ENCODE peak calls at places on chromosomes 5 and 9, in seven cellular contexts. Z is smooth muscle cell of the brain vasculature; S is Kasumi-1; D is left lung; R is ACHN; L is RWPE1; E is effector memory CD4-positive, alpha-beta T cell. Q is an unnamed sample.
A peak's percentile ranks its signal among the peaks of the same experiment; 100 is the strongest.

GRCh38 chr5:99815-100214 is 7.8 kb downstream of the PLEKHG4B start:
- DNase-seq in R (no peak), D (no peak), L (no peak), S (no peak), Z (no peak), E (no peak), Q (no peak)

GRCh38 chr5:147690595-147690994 is 91.9 kb downstream of the JAKMIP2 start:
- DNase-seq in D (no peak), Z (no peak), E (no peak), R (no peak), L (peak; percentile 29), S (no peak), Q (no peak)

GRCh38 chr9:109652112-109652511 is 127.9 kb upstream of the PALM2AKAP2 start:
- DNase-seq in S (no peak), Z (no peak), L (peak; percentile 46), D (no peak), E (no peak), R (no peak), Q (no peak)

GRCh38 chr9:85182381-85182780 is 512.9 kb downstream of the NTRK2 start:
- DNase-seq in E (no peak), D (no peak), Z (no peak), S (no peak), L (peak; percentile 20), R (no peak), Q (no peak)

GRCh38 chr9:110076894-110077725 is 130.8 kb downstream of the C9orf152 start:
- DNase-seq in L (peak; percentile 55), S (no peak), Z (no peak), E (no peak), D (no peak), R (peak; percentile 93), Q (no peak)

GRCh38 chr5:4862500-4862899 is 277.6 kb upstream of the ADAMTS16 start:
- DNase-seq in E (no peak), Z (peak; percentile 3), S (peak; percentile 69), R (peak; percentile 32), L (peak; percentile 36), D (no peak), Q (no peak)

GRCh38 chr5:58818515-58818914 is 235.6 kb downstream of the RAB3C start:
- DNase-seq in D (no peak), R (no peak), L (no peak), Z (no peak), S (no peak), E (no peak), Q (no peak)

GRCh38 chr5:32276173-32276853 is 36.4 kb downstream of the MTMR12 start:
- DNase-seq in D (no peak), R (no peak), Z (no peak), L (peak; percentile 16), E (no peak), S (peak; percentile 80), Q (no peak)

GRCh38 chr5:135920199-135920598 is 24.6 kb upstream of the IL9 start:
- DNase-seq in S (no peak), D (no peak), L (no peak), E (no peak), Z (no peak), R (no peak), Q (no peak)

GRCh38 chr5:1007681-1008450 is 736 bp upstream of the NKD2 start:
- DNase-seq in Z (no peak), E (no peak), S (no peak), D (peak; percentile 71), R (no peak), L (no peak), Q (peak; percentile 8)

GRCh38 chr5:154288145-154288544 is 97.6 kb downstream of the GALNT10 start:
- DNase-seq in D (no peak), Z (no peak), L (no peak), R (no peak), E (no peak), S (no peak), Q (no peak)

GRCh38 chr9:87816041-87816440 is 66.6 kb upstream of the SPATA31E1 start:
- DNase-seq in R (no peak), E (no peak), Z (no peak), L (no peak), D (no peak), S (no peak), Q (no peak)